ENCODE peak calls at places on chromosomes 12 and 14, in eight cellular contexts. V, O, D, T, Q, R, N and B are unnamed samples.

GRCh38 chr12:48980389-48980952 is 2.3 kb downstream of the WNT1 start:
- DNase-seq in D (no peak), Q (no peak), T (no peak), O (no peak), R (no peak), V (no peak), N (peak; percentile 53), B (no peak)

GRCh38 chr12:122486805-122487426 is 13.8 kb downstream of the ZCCHC8 start:
- DNase-seq in V (no peak), T (no peak), Q (no peak), O (no peak), N (no peak), R (no peak), D (no peak), B (no peak)

GRCh38 chr12:109523071-109523470 is 45.6 kb downstream of the UBE3B start:
- DNase-seq in Q (no peak), N (no peak), R (no peak), V (no peak), D (no peak), T (no peak), O (no peak), B (no peak)

GRCh38 chr12:12902036-12902435 is 10.7 kb downstream of the GPRC5A start:
- DNase-seq in N (no peak), O (peak; percentile 68), T (no peak), V (peak; percentile 41), D (peak; percentile 86), Q (peak; percentile 38), R (no peak), B (no peak)

GRCh38 chr14:78902010-78902623 is 731.9 kb downstream of the NRXN3 start:
- DNase-seq in O (peak; percentile 3), V (no peak), Q (peak; percentile 22), D (peak; percentile 45), N (peak; percentile 15), R (no peak), T (peak; percentile 49), B (peak; percentile 13)

GRCh38 chr12:32034045-32034444 is 72.6 kb upstream of the BICD1 start:
- DNase-seq in R (no peak), T (no peak), V (no peak), Q (no peak), D (no peak), N (no peak), O (no peak), B (no peak)

GRCh38 chr12:101667591-101667990 is 29.8 kb upstream of the CHPT1 start:
- DNase-seq in O (no peak), T (no peak), Q (no peak), N (no peak), D (no peak), R (no peak), V (no peak), B (no peak)

GRCh38 chr12:25438638-25439037 is 114.4 kb downstream of the LMNTD1 start:
- DNase-seq in V (no peak), D (no peak), T (no peak), R (no peak), N (no peak), Q (peak; percentile 67), O (peak; percentile 80), B (no peak)

GRCh38 chr12:54370218-54370730 is 6.0 kb upstream of the GPR84 start:
- DNase-seq in O (peak; percentile 95), V (peak; percentile 86), Q (peak; percentile 80), N (peak; percentile 79), R (peak; percentile 72), D (peak; percentile 94), T (peak; percentile 94), B (no peak)

GRCh38 chr14:104879201-104879982 is 14.3 kb downstream of the CEP170B start:
- DNase-seq in R (no peak), N (no peak), Q (no peak), V (no peak), T (no peak), D (no peak), O (no peak), B (no peak)

GRCh38 chr14:34461334-34462131 is 507 bp downstream of the SPTSSA start:
- DNase-seq in V (peak; percentile 43), T (peak; percentile 51), N (peak; percentile 65), R (peak; percentile 51), Q (peak; percentile 46), O (peak; percentile 77), D (peak; percentile 55), B (no peak)

GRCh38 chr12:2862876-2863275 is 6.0 kb upstream of the TEX52 start:
- DNase-seq in V (no peak), T (no peak), D (no peak), O (no peak), R (no peak), Q (no peak), N (no peak), B (no peak)

GRCh38 chr12:1741154-1741949 is 50.5 kb downstream of the ADIPOR2 start:
- DNase-seq in R (no peak), V (no peak), O (peak; percentile 17), N (no peak), D (no peak), T (no peak), Q (no peak), B (no peak)

GRCh38 chr14:79544671-79545070 is 666.6 kb downstream of the DIO2 start:
- DNase-seq in T (no peak), N (no peak), D (peak; percentile 33), Q (peak; percentile 88), O (peak; percentile 6), V (no peak), R (no peak), B (no peak)

GRCh38 chr12:4265280-4265679 is 8.3 kb upstream of the CCND2 start:
- DNase-seq in N (no peak), V (no peak), Q (no peak), T (no peak), R (no peak), D (no peak), O (no peak), B (no peak)

GRCh38 chr12:98470469-98471082 is 44.8 kb upstream of the TMPO start:
- DNase-seq in R (no peak), N (no peak), V (no peak), O (no peak), T (no peak), Q (no peak), D (no peak), B (no peak)

GRCh38 chr12:6373022-6373787 is 2.2 kb downstream of the SCNN1A start:
- DNase-seq in O (no peak), Q (no peak), R (no peak), N (peak; percentile 62), V (no peak), T (no peak), D (no peak), B (no peak)

GRCh38 chr12:132445884-132446471 is 44.0 kb upstream of the FBRSL1 start:
- DNase-seq in V (peak; percentile 26), D (peak; percentile 80), T (peak; percentile 92), N (peak; percentile 67), Q (peak; percentile 45), O (peak; percentile 52), R (peak; percentile 47), B (peak; percentile 86)

GRCh38 chr14:94768521-94769412 is 1.1 kb downstream of the GSC start:
- DNase-seq in D (no peak), V (no peak), T (peak; percentile 7), N (no peak), R (no peak), Q (no peak), O (peak; percentile 23), B (no peak)

GRCh38 chr12:55132816-55133215 is 6.6 kb downstream of the OR9K2 start:
- DNase-seq in O (no peak), Q (no peak), V (no peak), N (no peak), T (no peak), R (no peak), D (no peak), B (no peak)

GRCh38 chr12:54648265-54648664 is at the start of gene DCD:
- DNase-seq in T (no peak), Q (no peak), O (no peak), D (no peak), V (no peak), R (no peak), N (no peak), B (no peak)

GRCh38 chr14:90368946-90369721 is 27.7 kb upstream of the CALM1 start:
- DNase-seq in Q (no peak), O (peak; percentile 77), V (no peak), T (no peak), N (peak; percentile 50), D (no peak), R (no peak), B (no peak)

GRCh38 chr14:24102357-24103048 is 8.4 kb downstream of the PCK2 start:
- DNase-seq in T (no peak), N (no peak), Q (no peak), V (no peak), R (no peak), O (no peak), D (no peak), B (no peak)

GRCh38 chr14:24392327-24393098 is 6.3 kb upstream of the NYNRIN start:
- DNase-seq in D (peak; percentile 73), Q (peak; percentile 65), V (no peak), N (no peak), R (no peak), T (peak; percentile 71), O (peak; percentile 75), B (peak; percentile 47)

GRCh38 chr14:71242237-71242748 is 335.0 kb downstream of the PCNX1 start:
- DNase-seq in T (no peak), Q (peak; percentile 24), V (peak; percentile 58), R (no peak), N (no peak), D (peak; percentile 60), O (peak; percentile 89), B (no peak)

GRCh38 chr14:56135001-56135400 is 16.8 kb downstream of the PELI2 start:
- DNase-seq in T (no peak), O (no peak), R (no peak), D (no peak), N (no peak), Q (no peak), V (no peak), B (no peak)
- TF ChIP-seq CTCF in T (no peak), O (no peak), R (no peak), D (no peak), N (no peak), Q (no peak), V (no peak), B (no peak)

DNA sequence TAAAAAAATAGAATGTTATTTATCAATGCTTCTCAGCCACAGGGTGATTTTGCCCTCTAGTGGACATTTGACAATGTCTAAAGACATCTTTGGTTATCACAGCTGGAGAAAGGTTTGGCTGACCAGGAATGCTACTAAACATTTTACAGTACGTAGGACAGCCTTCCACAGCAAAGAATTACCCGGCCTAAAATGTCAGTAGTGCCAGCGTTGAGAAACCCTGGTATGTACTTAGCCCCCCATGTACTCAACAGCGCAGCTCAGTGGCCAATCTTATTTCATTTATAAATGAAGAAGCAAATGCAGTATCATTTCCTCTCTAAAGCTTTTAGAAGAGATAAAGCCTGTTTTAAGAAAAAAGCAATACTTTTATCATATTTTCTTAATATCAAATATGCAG is 5.8 kb downstream of the MARK3 start:
- DNase-seq in T (peak; percentile 18), O (peak; percentile 82), V (no peak), D (peak; percentile 92), Q (peak; percentile 84), N (peak; percentile 22), R (no peak), B (no peak)
- TF ChIP-seq CTCF in T (peak; percentile 63), O (peak; percentile 76), V (peak; percentile 23), D (peak; percentile 61), Q (peak; percentile 67), N (peak; percentile 59), R (peak; percentile 38), B (peak; percentile 41)

GRCh38 chr14:69612759-69613145 is 1.4 kb downstream of the SUSD6 start:
- DNase-seq in D (peak; percentile 31), N (no peak), R (no peak), T (no peak), Q (peak; percentile 36), O (peak; percentile 38), V (no peak), B (no peak)
- TF ChIP-seq CTCF in D (peak; percentile 7), N (no peak), R (no peak), T (no peak), Q (peak; percentile 20), O (peak; percentile 3), V (no peak), B (peak; percentile 58)

GRCh38 chr14:80679273-80679672 is 262.3 kb downstream of the CEP128 start:
- DNase-seq in N (no peak), V (no peak), T (no peak), O (peak; percentile 4), D (no peak), Q (no peak), R (no peak), B (no peak)
- TF ChIP-seq CTCF in N (no peak), V (no peak), T (no peak), O (no peak), D (no peak), Q (no peak), R (no peak), B (no peak)